ENCODE peak calls at places on chromosomes 13 and 19, in five cellular contexts. One of them, this sample, is unnamed.

GRCh38 chr13:35566340-35566739 is 89.9 kb upstream of the MAB21L1 start:
- DNase-seq in mesenchymal stem cell: no peak
- DNase-seq in endothelial cell: no peak
- DNase-seq in naive thymus-derived CD8-positive, alpha-beta T cell: no peak
- DNase-seq in NCI-H510A: no peak
- DNase-seq in this sample: peak

GRCh38 chr19:18230941-18231734 is 4.9 kb upstream of the PDE4C start:
- DNase-seq in mesenchymal stem cell: peak
- DNase-seq in endothelial cell: no peak
- DNase-seq in naive thymus-derived CD8-positive, alpha-beta T cell: no peak
- DNase-seq in NCI-H510A: no peak
- DNase-seq in this sample: no peak

GRCh38 chr13:113746143-113746525 is 12.9 kb upstream of the TMEM255B start:
- DNase-seq in mesenchymal stem cell: no peak
- DNase-seq in endothelial cell: no peak
- DNase-seq in naive thymus-derived CD8-positive, alpha-beta T cell: no peak
- DNase-seq in NCI-H510A: no peak
- DNase-seq in this sample: peak

GRCh38 chr13:114134111-114134943 is 1.9 kb upstream of the RASA3 start:
- DNase-seq in mesenchymal stem cell: no peak
- DNase-seq in endothelial cell: no peak
- DNase-seq in naive thymus-derived CD8-positive, alpha-beta T cell: no peak
- DNase-seq in NCI-H510A: no peak
- DNase-seq in this sample: no peak

GRCh38 chr19:55484571-55485438 is at the start of gene NAT14:
- DNase-seq in mesenchymal stem cell: peak
- DNase-seq in endothelial cell: peak
- DNase-seq in naive thymus-derived CD8-positive, alpha-beta T cell: peak
- DNase-seq in NCI-H510A: peak
- DNase-seq in this sample: peak

GRCh38 chr13:58056411-58056810 is 424.9 kb downstream of the PCDH17 start:
- DNase-seq in mesenchymal stem cell: no peak
- DNase-seq in endothelial cell: no peak
- DNase-seq in naive thymus-derived CD8-positive, alpha-beta T cell: no peak
- DNase-seq in NCI-H510A: no peak
- DNase-seq in this sample: no peak

GRCh38 chr19:3132971-3133792 is 2.7 kb upstream of the GNA15 start:
- DNase-seq in mesenchymal stem cell: no peak
- DNase-seq in endothelial cell: no peak
- DNase-seq in naive thymus-derived CD8-positive, alpha-beta T cell: peak
- DNase-seq in NCI-H510A: peak
- DNase-seq in this sample: peak

GRCh38 chr19:11261902-11262839 is at the start of gene DOCK6:
- DNase-seq in mesenchymal stem cell: peak
- DNase-seq in endothelial cell: peak
- DNase-seq in naive thymus-derived CD8-positive, alpha-beta T cell: no peak
- DNase-seq in NCI-H510A: no peak
- DNase-seq in this sample: peak

GRCh38 chr13:96967248-96967745 is 27.0 kb downstream of the OXGR1 start:
- DNase-seq in mesenchymal stem cell: no peak
- DNase-seq in endothelial cell: no peak
- DNase-seq in naive thymus-derived CD8-positive, alpha-beta T cell: no peak
- DNase-seq in NCI-H510A: no peak
- DNase-seq in this sample: peak

GRCh38 chr19:32886241-32886640 is 16.7 kb upstream of the SLC7A9 start:
- DNase-seq in mesenchymal stem cell: no peak
- DNase-seq in endothelial cell: no peak
- DNase-seq in naive thymus-derived CD8-positive, alpha-beta T cell: no peak
- DNase-seq in NCI-H510A: no peak
- DNase-seq in this sample: no peak

GRCh38 chr13:111531505-111531904 is 211.1 kb downstream of the TEX29 start:
- DNase-seq in mesenchymal stem cell: no peak
- DNase-seq in endothelial cell: no peak
- DNase-seq in naive thymus-derived CD8-positive, alpha-beta T cell: no peak
- DNase-seq in NCI-H510A: no peak
- DNase-seq in this sample: peak

GRCh38 chr19:47697863-47698609 is 15.2 kb upstream of the EHD2 start:
- DNase-seq in mesenchymal stem cell: peak
- DNase-seq in endothelial cell: peak
- DNase-seq in naive thymus-derived CD8-positive, alpha-beta T cell: peak
- DNase-seq in NCI-H510A: peak
- DNase-seq in this sample: peak

GRCh38 chr13:21120191-21120590 is 56.2 kb downstream of the SKA3 start:
- DNase-seq in mesenchymal stem cell: no peak
- DNase-seq in endothelial cell: no peak
- DNase-seq in naive thymus-derived CD8-positive, alpha-beta T cell: no peak
- DNase-seq in NCI-H510A: no peak
- DNase-seq in this sample: no peak

GRCh38 chr19:35123573-35123972 is 8.0 kb downstream of the FXYD3 start:
- DNase-seq in mesenchymal stem cell: no peak
- DNase-seq in endothelial cell: no peak
- DNase-seq in naive thymus-derived CD8-positive, alpha-beta T cell: no peak
- DNase-seq in NCI-H510A: no peak
- DNase-seq in this sample: no peak

GRCh38 chr13:99378985-99379734 is 72.0 kb upstream of the GPR183 start:
- DNase-seq in mesenchymal stem cell: no peak
- DNase-seq in endothelial cell: no peak
- DNase-seq in naive thymus-derived CD8-positive, alpha-beta T cell: no peak
- DNase-seq in NCI-H510A: no peak
- DNase-seq in this sample: no peak

GRCh38 chr19:33368074-33368864 is 5.2 kb upstream of the CEBPG start:
- DNase-seq in mesenchymal stem cell: peak
- DNase-seq in endothelial cell: no peak
- DNase-seq in naive thymus-derived CD8-positive, alpha-beta T cell: no peak
- DNase-seq in NCI-H510A: no peak
- DNase-seq in this sample: no peak

GRCh38 chr19:2602391-2603181 is 99.9 kb downstream of the GNG7 start:
- DNase-seq in mesenchymal stem cell: peak
- DNase-seq in endothelial cell: no peak
- DNase-seq in naive thymus-derived CD8-positive, alpha-beta T cell: no peak
- DNase-seq in NCI-H510A: no peak
- DNase-seq in this sample: no peak

GRCh38 chr13:50670847-50671542 is 172.5 kb downstream of the DLEU7 start:
- DNase-seq in mesenchymal stem cell: no peak
- DNase-seq in endothelial cell: no peak
- DNase-seq in naive thymus-derived CD8-positive, alpha-beta T cell: no peak
- DNase-seq in NCI-H510A: no peak
- DNase-seq in this sample: no peak

GRCh38 chr13:110331362-110331761 is 24.3 kb downstream of the COL4A2 start:
- DNase-seq in mesenchymal stem cell: no peak
- DNase-seq in endothelial cell: no peak
- DNase-seq in naive thymus-derived CD8-positive, alpha-beta T cell: no peak
- DNase-seq in NCI-H510A: no peak
- DNase-seq in this sample: no peak

GRCh38 chr19:18726417-18726767 is 42.9 kb downstream of the CRTC1 start:
- DNase-seq in mesenchymal stem cell: no peak
- DNase-seq in endothelial cell: no peak
- DNase-seq in naive thymus-derived CD8-positive, alpha-beta T cell: no peak
- DNase-seq in NCI-H510A: no peak
- DNase-seq in this sample: no peak

GRCh38 chr13:79675931-79676658 is 195.1 kb downstream of the NDFIP2 start:
- DNase-seq in mesenchymal stem cell: no peak
- DNase-seq in endothelial cell: no peak
- DNase-seq in naive thymus-derived CD8-positive, alpha-beta T cell: no peak
- DNase-seq in NCI-H510A: no peak
- DNase-seq in this sample: no peak

GRCh38 chr19:44677019-44677809 is 5.9 kb downstream of the CEACAM19 start:
- DNase-seq in mesenchymal stem cell: peak
- DNase-seq in endothelial cell: no peak
- DNase-seq in naive thymus-derived CD8-positive, alpha-beta T cell: no peak
- DNase-seq in NCI-H510A: no peak
- DNase-seq in this sample: no peak

GRCh38 chr19:19643158-19644053 is at the start of gene GMIP:
- DNase-seq in mesenchymal stem cell: peak
- DNase-seq in endothelial cell: peak
- DNase-seq in naive thymus-derived CD8-positive, alpha-beta T cell: peak
- DNase-seq in NCI-H510A: no peak
- DNase-seq in this sample: peak

GRCh38 chr19:50820549-50821247 is 2.9 kb downstream of the KLK1 start:
- DNase-seq in mesenchymal stem cell: no peak
- DNase-seq in endothelial cell: no peak
- DNase-seq in naive thymus-derived CD8-positive, alpha-beta T cell: no peak
- DNase-seq in NCI-H510A: no peak
- DNase-seq in this sample: peak

GRCh38 chr19:50300814-50301606 is 28.2 kb downstream of the KCNC3 start:
- DNase-seq in mesenchymal stem cell: peak
- DNase-seq in endothelial cell: no peak
- DNase-seq in naive thymus-derived CD8-positive, alpha-beta T cell: no peak
- DNase-seq in NCI-H510A: no peak
- DNase-seq in this sample: no peak

GRCh38 chr13:113083402-113084061 is 22.1 kb upstream of the F7 start:
- DNase-seq in mesenchymal stem cell: no peak
- DNase-seq in endothelial cell: no peak
- DNase-seq in naive thymus-derived CD8-positive, alpha-beta T cell: no peak
- DNase-seq in NCI-H510A: no peak
- DNase-seq in this sample: no peak

GRCh38 chr19:23917856-23918255 is 3.2 kb downstream of the ZNF726 start:
- DNase-seq in mesenchymal stem cell: no peak
- DNase-seq in endothelial cell: no peak
- DNase-seq in naive thymus-derived CD8-positive, alpha-beta T cell: no peak
- DNase-seq in NCI-H510A: peak
- DNase-seq in this sample: no peak

GRCh38 chr13:37369618-37370017 is 228.9 kb downstream of the POSTN start:
- DNase-seq in mesenchymal stem cell: peak
- DNase-seq in endothelial cell: no peak
- DNase-seq in naive thymus-derived CD8-positive, alpha-beta T cell: no peak
- DNase-seq in NCI-H510A: no peak
- DNase-seq in this sample: no peak

GRCh38 chr13:96214804-96215445 is 125.0 kb downstream of the HS6ST3 start:
- DNase-seq in mesenchymal stem cell: no peak
- DNase-seq in endothelial cell: no peak
- DNase-seq in naive thymus-derived CD8-positive, alpha-beta T cell: no peak
- DNase-seq in NCI-H510A: no peak
- DNase-seq in this sample: no peak

GRCh38 chr19:48878219-48879024 is 6.2 kb downstream of the PPP1R15A start:
- DNase-seq in mesenchymal stem cell: peak
- DNase-seq in endothelial cell: no peak
- DNase-seq in naive thymus-derived CD8-positive, alpha-beta T cell: no peak
- DNase-seq in NCI-H510A: no peak
- DNase-seq in this sample: no peak

GRCh38 chr13:52105841-52106240 is 23.0 kb downstream of the NEK5 start:
- DNase-seq in mesenchymal stem cell: no peak
- DNase-seq in endothelial cell: no peak
- DNase-seq in naive thymus-derived CD8-positive, alpha-beta T cell: no peak
- DNase-seq in NCI-H510A: no peak
- DNase-seq in this sample: no peak

GRCh38 chr19:42176649-42176989 is 40.9 kb downstream of the DEDD2 start:
- DNase-seq in mesenchymal stem cell: no peak
- DNase-seq in endothelial cell: peak
- DNase-seq in naive thymus-derived CD8-positive, alpha-beta T cell: no peak
- DNase-seq in NCI-H510A: peak
- DNase-seq in this sample: no peak